ENCODE peak calls at places on chromosome 2, in four cellular contexts. A, U, T and E are unnamed samples.
A peak's percentile ranks its signal among the peaks of the same experiment; 100 is the strongest.

GRCh38 chr2:237374284-237375060 is 39.5 kb downstream of the COL6A3 start:
- DNase-seq in T (no peak), A (no peak), U (no peak), E (no peak)

GRCh38 chr2:136751406-136751805 is 13.9 kb upstream of the THSD7B start:
- DNase-seq in A (no peak), U (no peak), T (no peak), E (no peak)

GRCh38 chr2:109457811-109458210 is 156.0 kb downstream of the SEPTIN10 start:
- DNase-seq in A (no peak), T (no peak), U (no peak), E (no peak)

GRCh38 chr2:147846382-147847081 is 1.7 kb downstream of the ACVR2A start:
- DNase-seq in A (no peak), U (no peak), T (no peak), E (no peak)

GRCh38 chr2:70918016-70918415 is 17.7 kb upstream of the ATP6V1B1 start:
- DNase-seq in U (no peak), T (no peak), A (no peak), E (no peak)

GRCh38 chr2:88669371-88670214 is 21.9 kb upstream of the RPIA start:
- DNase-seq in U (no peak), A (no peak), T (peak; percentile 28), E (peak; percentile 16)

GRCh38 chr2:20488136-20488705 is 41.3 kb downstream of the RHOB start:
- DNase-seq in T (no peak), U (no peak), A (no peak), E (no peak)

GRCh38 chr2:200476836-200477235 is 33.0 kb downstream of the KCTD18 start:
- DNase-seq in T (no peak), U (no peak), A (no peak), E (no peak)

GRCh38 chr2:53235836-53236582 is 531.6 kb upstream of the CHAC2 start:
- DNase-seq in U (no peak), A (no peak), T (peak; percentile 7), E (no peak)